ENCODE peak calls at places on chromosomes 1 and 21, in six cellular contexts. F is neural progenitor cell, Y is dorsolateral prefrontal cortex, R is OCI-LY7, W is ovary, I is AG04450. B is an unnamed sample.

GRCh38 chr1:78619446-78619802 is 824 bp upstream of the IFI44L start:
- DNase-seq in F (no peak), Y (no peak), R (no peak), W (no peak), I (no peak), B (peak; percentile 9)

GRCh38 chr1:67608661-67609571 is 76.1 kb upstream of the GADD45A start:
- DNase-seq in F (no peak), Y (no peak), R (no peak), W (no peak), I (no peak), B (no peak)

GRCh38 chr1:33327587-33328325 is 6.9 kb upstream of the A3GALT2 start:
- DNase-seq in F (no peak), Y (peak; percentile 50), R (no peak), W (peak; percentile 54), I (peak; percentile 92), B (peak; percentile 97)

GRCh38 chr1:4425892-4426291 is 228.5 kb upstream of the AJAP1 start:
- DNase-seq in F (peak; percentile 41), Y (no peak), R (peak; percentile 97), W (no peak), I (no peak), B (no peak)

GRCh38 chr21:30718239-30718909 is at the start of gene KRTAP21-3:
- DNase-seq in F (no peak), Y (no peak), R (no peak), W (no peak), I (no peak), B (no peak)

GRCh38 chr1:157363660-157364140 is 188.6 kb downstream of the FCRL5 start:
- DNase-seq in F (peak; percentile 71), Y (no peak), R (peak; percentile 54), W (no peak), I (no peak), B (peak; percentile 45)

GRCh38 chr1:43760745-43761343 is 53.5 kb downstream of the ST3GAL3 start:
- DNase-seq in F (no peak), Y (no peak), R (no peak), W (no peak), I (no peak), B (peak; percentile 15)

GRCh38 chr1:59557549-59557885 is 257.2 kb upstream of the HOOK1 start:
- DNase-seq in F (peak; percentile 57), Y (no peak), R (no peak), W (no peak), I (no peak), B (no peak)

GRCh38 chr1:109765896-109766615 is 2.3 kb upstream of the EPS8L3 start:
- DNase-seq in F (no peak), Y (no peak), R (no peak), W (peak; percentile 36), I (no peak), B (no peak)

GRCh38 chr1:81174052-81174451 is 626.7 kb upstream of the ADGRL2 start:
- DNase-seq in F (no peak), Y (no peak), R (no peak), W (no peak), I (no peak), B (no peak)
- H3K27ac ChIP-seq in F (no peak overlapping the region), Y (no peak overlapping the region), R (no peak overlapping the region), W (no peak overlapping the region), I (no peak overlapping the region), B (no peak overlapping the region)

GRCh38 chr1:5637171-5637570 is 355.1 kb downstream of the NPHP4 start:
- DNase-seq in F (peak; percentile 31), Y (no peak), R (peak; percentile 8), W (no peak), I (no peak), B (no peak)
- TF ChIP-seq CTCF in F (peak; percentile 45), Y (peak; percentile 60), R (peak; percentile 66), W (no peak), I (no peak), B (peak; percentile 10)

GRCh38 chr1:26471498-26472329 is 526 bp upstream of the HMGN2 start:
- DNase-seq in F (peak; percentile 90), Y (peak; percentile 64), R (no peak), W (peak; percentile 82), I (peak; percentile 32), B (peak; percentile 53)

GRCh38 chr1:26472330-26472900 is at the start of gene HMGN2:
- DNase-seq in F (peak; percentile 94), Y (peak; percentile 95), R (peak; percentile 96), W (peak; percentile 95), I (peak; percentile 60), B (peak; percentile 68)

GRCh38 chr1:26472901-26473845 is 933 bp downstream of the HMGN2 start:
- DNase-seq in F (peak; percentile 97), Y (peak; percentile 97), R (peak; percentile 96), W (peak; percentile 98), I (peak; percentile 86), B (peak; percentile 88)

GRCh38 chr1:26469558-26469957 is 2.7 kb upstream of the HMGN2 start:
- DNase-seq in F (peak; percentile 81), Y (no peak), R (no peak), W (peak; percentile 38), I (no peak), B (no peak)

DNA sequence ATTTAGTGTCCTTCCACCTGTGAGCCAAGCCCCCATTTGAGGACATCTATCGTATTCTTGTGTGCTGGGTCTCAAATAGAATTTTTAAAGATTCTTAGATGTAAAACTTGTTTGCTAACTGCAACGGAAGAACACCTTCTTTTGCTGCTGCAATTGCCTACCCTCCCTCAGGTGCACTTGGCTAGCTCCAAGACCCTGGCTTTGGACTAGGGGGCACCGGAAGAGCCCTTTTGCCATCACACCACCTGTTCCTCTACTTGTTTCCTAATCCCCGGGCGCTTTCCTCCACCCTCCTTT is 1.1 kb upstream of the HMGN2 start:
- DNase-seq in F (no peak), Y (no peak), R (peak; percentile 56), W (no peak), I (no peak), B (no peak)
- H3K4me3 ChIP-seq in F (peak overlapping the region; percentile 95), Y (peak overlapping the region; percentile 96), R (peak overlapping the region; percentile 96), W (peak overlapping the region; percentile 99), I (peak overlapping the region; percentile 63), B (peak overlapping the region; percentile 74)

GRCh38 chr1:46617833-46618232 is 1.2 kb upstream of the MOB3C start:
- DNase-seq in F (no peak), Y (no peak), R (no peak), W (no peak), I (no peak), B (no peak)
- H3K27ac ChIP-seq in F (no peak overlapping the region), Y (no peak overlapping the region), R (no peak overlapping the region), W (no peak overlapping the region), I (no peak overlapping the region), B (no peak overlapping the region)

DNA sequence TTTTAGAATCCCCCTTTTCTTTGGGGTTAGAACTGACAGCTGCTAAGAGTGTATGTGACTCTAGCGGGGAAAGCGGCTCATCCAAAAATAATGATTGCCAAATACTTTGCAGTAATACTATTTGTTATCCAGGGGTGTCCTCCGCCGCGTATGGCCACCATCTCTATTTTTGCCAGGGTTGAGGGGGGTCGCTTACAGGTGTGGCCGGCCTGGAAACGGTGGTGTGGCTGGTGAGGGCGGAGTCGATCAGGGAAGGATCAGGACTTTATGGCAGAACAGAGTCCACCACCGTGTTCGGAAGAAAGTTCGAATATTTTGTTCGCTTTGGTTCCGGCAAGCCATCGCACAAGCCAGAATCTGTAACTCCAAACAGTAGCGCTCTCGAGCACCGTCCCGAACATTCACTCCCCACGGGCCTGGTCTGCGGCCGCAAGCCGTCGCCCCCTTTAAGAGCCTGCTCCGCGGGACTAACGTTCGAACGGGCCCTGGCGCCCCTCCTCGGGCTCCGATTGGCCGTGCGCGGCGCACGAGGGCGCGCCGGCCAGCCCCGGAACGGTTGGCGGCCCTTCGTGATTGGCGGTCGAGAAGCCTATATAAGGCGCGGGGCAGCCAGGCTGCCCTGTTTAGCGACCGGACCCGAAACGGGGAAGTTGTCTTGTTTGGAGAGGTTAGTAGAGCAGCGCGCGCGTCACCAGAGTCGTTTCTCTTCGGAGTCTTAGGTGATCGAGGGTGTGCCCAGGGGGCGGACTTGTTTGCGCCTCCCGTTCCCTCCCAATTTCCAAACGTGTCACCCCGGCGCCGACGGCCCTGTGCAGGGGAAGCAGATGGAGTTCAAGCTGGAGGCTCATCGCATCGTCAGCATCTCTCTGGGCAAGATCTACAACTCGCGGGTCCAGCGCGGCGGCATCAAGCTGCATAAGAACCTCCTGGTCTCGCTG is at the start of gene IER5:
- DNase-seq in F (peak; percentile 97), Y (peak; percentile 97), R (peak; percentile 96), W (peak; percentile 94), I (peak; percentile 85), B (peak; percentile 91)
- TF ChIP-seq CTCF in F (no peak), Y (peak; percentile 31), R (no peak), W (no peak), I (no peak), B (no peak)

DNA sequence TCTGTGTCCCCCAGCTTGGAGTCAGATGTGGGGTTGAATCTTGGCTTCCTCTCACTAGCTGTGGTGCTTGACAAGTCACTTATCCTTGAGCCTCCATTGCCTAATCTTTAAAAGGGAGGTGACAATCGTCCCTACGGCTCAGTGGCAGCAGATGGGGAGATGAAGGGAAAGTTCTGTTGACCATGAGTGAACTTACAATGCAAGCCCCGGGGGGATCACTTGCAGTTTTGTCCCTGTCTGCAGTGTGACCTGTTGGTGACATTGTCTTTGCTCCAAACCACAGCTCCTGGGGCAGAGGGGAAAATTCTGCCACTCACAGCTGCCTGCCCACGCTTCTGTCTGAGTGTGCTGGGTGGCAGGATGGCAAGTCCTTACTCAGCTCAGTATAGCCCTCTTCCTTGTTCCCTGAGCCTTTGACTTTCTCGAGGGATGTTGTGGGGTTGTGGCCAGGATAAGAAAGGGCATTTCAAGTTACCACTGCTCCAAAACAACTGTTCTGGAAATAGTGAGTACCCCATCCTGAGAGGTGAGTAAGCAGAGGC is 1.7 kb downstream of the PCSK9 start:
- DNase-seq in F (no peak), Y (no peak), R (no peak), W (no peak), I (no peak), B (no peak)
- H3K4me3 ChIP-seq in F (peak overlapping the region; percentile 70), Y (no peak overlapping the region), R (no peak overlapping the region), W (no peak overlapping the region), I (no peak overlapping the region), B (peak overlapping the region; percentile 56)

GRCh38 chr1:93964096-93964776 is 55.0 kb upstream of the GCLM start:
- DNase-seq in F (no peak), Y (no peak), R (no peak), W (no peak), I (no peak), B (no peak)
- H3K27ac ChIP-seq in F (no peak overlapping the region), Y (no peak overlapping the region), R (no peak overlapping the region), W (no peak overlapping the region), I (no peak overlapping the region), B (no peak overlapping the region)

DNA sequence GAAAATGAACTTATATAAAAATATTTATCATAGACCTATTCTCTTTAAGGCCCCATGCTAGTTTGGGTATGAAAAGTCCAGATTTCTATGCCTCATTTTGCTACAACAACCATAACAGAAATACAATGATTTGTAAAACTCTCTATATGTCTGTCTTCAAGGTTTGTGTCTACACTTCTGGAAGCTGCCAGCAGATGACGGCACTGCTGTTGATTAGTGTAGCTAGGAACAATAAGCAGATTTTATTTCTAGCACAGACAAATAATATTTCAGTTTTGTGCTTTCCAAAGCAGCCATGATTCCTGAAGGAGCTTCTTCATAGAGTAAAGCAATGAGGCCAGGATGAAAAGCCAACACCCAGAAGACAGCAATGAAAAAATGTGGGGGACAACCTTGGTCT is 779.6 kb upstream of the ADGRL2 start:
- DNase-seq in F (no peak), Y (no peak), R (no peak), W (no peak), I (no peak), B (no peak)
- TF ChIP-seq CTCF in F (no peak), Y (no peak), R (no peak), W (no peak), I (peak; percentile 42), B (peak; percentile 27)

B was measured in brain microvascular endothelial cell.